ENCODE peak calls at places on chromosomes 11 and 22, in eight cellular contexts. X is vagina, S is BJ, R is thoracic aorta, A is ovary, G is transverse colon, W is Caco-2, M is left lung. F is an unnamed sample. For H3K36me3, the result is how much of the 10 kb centered on the place peaks cover.

GRCh38 chr11:14927146-14927545 is 35.1 kb upstream of the CYP2R1 start:
- DNase-seq in M (no peak), A (no peak), S (peak), G (no peak), R (no peak), X (no peak), W (no peak), F (no peak)

GRCh38 chr22:48811885-48812284 is 1015.8 kb downstream of the BRD1 start:
- DNase-seq in X (no peak), M (no peak), S (no peak), W (no peak), R (no peak), G (no peak), A (no peak), F (no peak)

GRCh38 chr11:1178201-1178885 is 20.6 kb downstream of the MUC5AC start:
- DNase-seq in S (no peak), R (no peak), A (no peak), X (no peak), M (no peak), W (no peak), G (no peak), F (no peak)

GRCh38 chr11:119602745-119603373 is 126.1 kb downstream of the NECTIN1 start:
- DNase-seq in M (no peak), R (no peak), W (no peak), S (no peak), A (no peak), G (no peak), X (no peak), F (no peak)

GRCh38 chr11:73957654-73958361 is 7.0 kb downstream of the DNAJB13 start:
- DNase-seq in X (no peak), A (no peak), M (no peak), R (no peak), W (no peak), G (no peak), S (no peak), F (no peak)

GRCh38 chr22:17712441-17712840 is 61.8 kb downstream of the BID start:
- DNase-seq in S (no peak), R (no peak), A (no peak), M (no peak), X (no peak), G (no peak), W (no peak), F (no peak)

GRCh38 chr11:123179571-123179970 is 15.5 kb downstream of the CLMP start:
- DNase-seq in X (no peak), G (peak), S (no peak), W (no peak), R (no peak), A (no peak), M (no peak), F (no peak)

GRCh38 chr22:49052560-49052959 is 775.1 kb downstream of the BRD1 start:
- DNase-seq in W (no peak), R (no peak), X (no peak), M (no peak), A (no peak), G (no peak), S (no peak), F (no peak)

GRCh38 chr11:119608781-119609180 is 120.2 kb downstream of the NECTIN1 start:
- DNase-seq in A (no peak), M (no peak), G (no peak), W (peak), S (no peak), X (no peak), R (no peak), F (no peak)

GRCh38 chr11:71080239-71081097 is 171.9 kb downstream of the SHANK2 start:
- DNase-seq in X (no peak), A (no peak), M (peak), S (no peak), W (peak), R (no peak), G (peak), F (peak)

GRCh38 chr11:110200241-110200640 is 96.2 kb downstream of the RDX start:
- DNase-seq in A (no peak), X (no peak), M (no peak), R (no peak), G (no peak), S (no peak), W (no peak), F (no peak)

GRCh38 chr11:118649941-118650340 is 29.5 kb downstream of the TREH start:
- DNase-seq in A (no peak), G (no peak), R (no peak), X (no peak), M (peak), W (peak), S (no peak), F (no peak)

GRCh38 chr22:34395370-34395769 is 475.1 kb upstream of the LARGE1 start:
- DNase-seq in G (no peak), A (no peak), M (no peak), X (no peak), W (no peak), S (no peak), R (no peak), F (no peak)

GRCh38 chr22:40001800-40002577 is 7.2 kb downstream of the FAM83F start:
- DNase-seq in W (no peak), S (no peak), G (no peak), R (no peak), X (no peak), M (no peak), A (no peak), F (no peak)

GRCh38 chr11:92492372-92492771 is 267.8 kb downstream of the FAT3 start:
- DNase-seq in R (no peak), A (no peak), W (no peak), S (no peak), M (no peak), G (no peak), X (no peak), F (no peak)

GRCh38 chr11:57585301-57585700 is 12.2 kb upstream of the SERPING1 start:
- DNase-seq in W (no peak), G (no peak), X (no peak), R (no peak), S (no peak), A (no peak), M (no peak), F (no peak)

GRCh38 chr11:9219572-9219971 is 45.6 kb downstream of the DENND5A start:
- DNase-seq in W (no peak), R (no peak), S (peak), A (no peak), M (no peak), G (no peak), X (no peak), F (peak)

GRCh38 chr11:31870609-31871309 is 59.6 kb upstream of the PAX6 start:
- DNase-seq in W (peak), R (no peak), S (no peak), M (no peak), X (peak), A (no peak), G (peak), F (peak)

GRCh38 chr22:40463017-40463631 is 92.7 kb downstream of the SGSM3 start:
- DNase-seq in W (no peak), M (no peak), S (no peak), G (peak), A (no peak), R (no peak), X (no peak), F (no peak)

GRCh38 chr11:34251640-34251980 is 106.2 kb downstream of the ABTB2 start:
- DNase-seq in X (no peak), A (no peak), G (no peak), W (no peak), M (no peak), S (no peak), R (no peak), F (no peak)

GRCh38 chr22:38176170-38176741 is 5.4 kb downstream of the PLA2G6 start:
- DNase-seq in S (peak), A (peak), M (peak), W (no peak), X (peak), G (peak), R (no peak), F (no peak)

GRCh38 chr22:38174626-38175025 is 7.0 kb downstream of the PLA2G6 start:
- DNase-seq in S (no peak), A (no peak), G (no peak), M (no peak), X (no peak), R (no peak), W (no peak), F (no peak)

GRCh38 chr22:38175206-38176118 is 6.2 kb downstream of the PLA2G6 start:
- DNase-seq in M (no peak), X (no peak), A (no peak), G (no peak), S (no peak), R (no peak), W (no peak), F (no peak)

GRCh38 chr22:38177926-38178604 is 3.6 kb downstream of the PLA2G6 start:
- DNase-seq in X (no peak), A (peak), W (peak), R (no peak), G (peak), M (no peak), S (peak), F (peak)

DNA sequence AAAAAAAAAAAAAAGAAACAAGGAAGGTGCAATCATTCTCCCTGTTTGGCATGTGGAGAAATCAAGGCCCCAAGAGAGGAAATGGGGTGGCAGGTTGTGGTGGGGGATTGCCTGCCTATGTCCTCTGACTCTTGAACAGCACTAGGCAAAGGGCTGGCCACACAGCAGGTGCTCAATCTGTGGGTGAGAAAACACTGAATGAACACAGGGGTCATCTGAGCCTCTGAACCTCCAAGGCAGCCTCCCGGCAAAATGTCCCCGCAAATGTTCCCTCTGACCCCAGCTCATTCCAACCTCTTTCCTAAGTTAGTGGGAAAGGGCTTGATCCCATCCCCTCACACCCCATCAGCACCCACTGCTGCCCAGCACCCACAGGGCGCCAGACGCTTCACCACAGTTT is 4.6 kb downstream of the PLA2G6 start:
- DNase-seq in S (no peak), W (no peak), M (no peak), R (no peak), A (no peak), G (no peak), X (no peak), F (no peak)
- H3K4me3 ChIP-seq in S (no peak), W (no peak), M (no peak), R (no peak), A (no peak), G (no peak), X (no peak), F (no peak)

DNA sequence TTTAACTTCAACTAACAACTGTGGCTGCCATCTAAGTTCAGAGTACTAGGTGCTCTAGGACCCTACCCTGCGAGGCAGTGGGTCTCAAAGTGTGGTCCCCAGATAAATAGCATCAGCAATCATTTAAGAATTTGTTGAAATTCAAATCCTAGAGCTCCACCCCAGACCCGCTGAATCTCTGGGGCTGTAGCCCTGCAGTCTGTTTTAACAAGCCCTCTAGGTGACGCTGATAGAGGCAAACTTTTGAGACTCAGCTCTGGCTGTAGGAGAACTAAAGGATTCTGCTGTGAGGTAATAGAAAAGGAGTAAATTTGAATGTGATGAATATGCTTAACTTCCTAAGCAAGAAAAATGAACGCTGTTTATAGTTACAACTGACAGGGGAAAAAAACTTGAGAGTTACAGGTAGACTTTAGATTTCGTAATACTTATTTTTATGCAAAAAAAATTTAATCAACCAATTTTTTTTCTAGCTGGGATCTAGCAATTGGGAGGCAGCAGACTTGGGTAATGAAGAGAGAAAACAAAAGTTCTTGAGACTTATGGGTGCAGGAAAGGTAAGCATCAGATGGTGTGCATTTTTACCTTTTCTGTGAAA is 5.8 kb downstream of the C11orf58 start:
- DNase-seq in X (no peak), S (no peak), A (no peak), G (no peak), W (no peak), R (no peak), M (no peak), F (no peak)
- H3K36me3 ChIP-seq in X (under half), S (under half), A (under half), G (under half), W (under half), R (under half), M (under half), F (half or more)

GRCh38 chr11:112271242-112271641 is 10.6 kb upstream of the PLET1 start:
- DNase-seq in X (no peak), M (no peak), A (no peak), S (no peak), W (no peak), R (no peak), G (no peak), F (no peak)
- H3K4me3 ChIP-seq in X (no peak), M (no peak), A (no peak), S (no peak), W (peak), R (no peak), G (peak), F (no peak)

DNA sequence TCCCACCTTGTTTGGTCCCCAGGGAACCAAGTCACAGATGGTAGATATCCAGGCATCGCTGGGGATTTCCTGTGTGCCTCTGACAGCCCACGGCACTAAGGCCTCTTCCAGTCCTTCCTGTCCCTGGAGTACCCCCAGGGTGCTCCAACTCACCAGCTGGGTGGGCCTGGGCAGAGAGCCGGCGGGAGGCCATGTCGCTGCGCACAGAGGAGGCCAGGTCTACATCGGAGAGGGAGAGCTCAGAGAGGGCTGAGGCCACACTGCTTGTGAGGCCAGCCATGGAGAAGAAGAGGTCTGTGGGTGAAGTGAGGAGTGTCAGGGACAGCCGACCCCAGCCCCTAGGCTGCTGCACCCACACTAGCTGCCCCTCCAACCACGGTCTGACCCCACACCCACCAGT is 5.3 kb downstream of the ATG2A start:
- DNase-seq in M (no peak), W (no peak), S (no peak), X (no peak), A (no peak), G (no peak), R (no peak), F (no peak)
- H3K36me3 ChIP-seq in M (under half), W (under half), S (half or more), X (half or more), A (under half), G (under half), R (half or more), F (under half)

GRCh38 chr11:104301776-104302175 is 137.8 kb upstream of the PDGFD start:
- DNase-seq in X (no peak), M (no peak), S (no peak), G (no peak), R (no peak), A (no peak), W (no peak), F (no peak)

DNA sequence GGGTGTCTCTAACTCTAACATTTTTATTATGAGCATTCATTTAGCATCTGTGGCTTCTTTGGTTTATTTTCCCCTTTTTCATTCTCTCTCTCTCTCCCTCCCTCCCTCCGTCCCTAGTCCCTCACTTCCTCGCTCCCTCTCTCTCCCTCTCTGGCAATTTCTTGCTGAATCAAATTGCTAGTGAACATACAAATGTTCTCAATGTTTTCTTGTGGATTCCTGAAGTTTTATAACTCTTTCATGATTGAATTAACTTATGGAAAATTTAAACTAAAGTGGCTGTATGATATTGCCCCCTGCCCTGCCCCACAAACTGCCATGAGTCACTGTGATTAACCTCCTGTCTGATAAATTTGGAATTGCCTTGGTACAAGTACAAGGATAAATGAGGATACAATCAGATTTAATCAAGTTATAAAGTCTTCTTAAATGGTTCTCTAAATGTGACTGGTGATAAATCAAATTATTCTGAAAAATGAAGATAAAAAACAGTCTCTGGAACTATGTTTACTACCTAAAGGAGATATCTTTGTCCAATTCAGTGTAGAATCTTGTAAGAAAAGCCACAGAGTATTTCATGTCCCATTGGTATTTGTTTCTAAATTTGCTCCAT is 143.0 kb upstream of the PDGFD start:
- DNase-seq in W (no peak), A (no peak), S (no peak), G (no peak), X (no peak), M (no peak), R (no peak), F (no peak)
- H3K4me3 ChIP-seq in W (no peak), A (no peak), S (no peak), G (no peak), X (no peak), M (no peak), R (no peak), F (no peak)

DNA sequence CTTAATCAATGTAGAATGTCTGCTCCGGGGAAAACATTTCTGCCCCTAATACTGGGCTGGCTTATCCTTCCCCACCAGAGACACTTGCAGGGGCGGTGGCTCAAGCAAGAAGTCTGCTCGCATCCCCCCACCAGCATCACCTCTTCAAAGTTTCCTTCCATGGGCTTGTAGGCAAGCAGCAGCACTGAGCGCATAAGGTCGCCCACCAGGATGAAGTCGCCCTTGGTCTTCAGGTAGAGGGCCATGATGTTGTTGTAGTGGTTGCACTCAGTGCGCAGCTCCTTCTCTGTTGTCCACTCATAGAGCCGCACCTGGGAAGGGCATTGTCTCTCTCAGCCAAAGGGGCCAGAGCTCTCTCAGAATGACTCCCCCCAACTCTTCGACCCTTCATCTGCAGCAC is 8.6 kb upstream of the VWCE start:
- DNase-seq in G (no peak), M (no peak), W (no peak), X (no peak), R (no peak), A (no peak), S (no peak), F (no peak)
- H3K36me3 ChIP-seq in G (under half), M (under half), W (under half), X (half or more), R (half or more), A (under half), S (under half), F (half or more)